ENCODE peak calls at places on chromosomes 11 and 22, in seven cellular contexts. One of them, this sample, is unnamed.
A peak's percentile ranks its signal among the peaks of the same experiment; 100 is the strongest.

GRCh38 chr11:119728651-119729580 is at the start of gene NECTIN1:
- DNase-seq in neuronal stem cell: peak; percentile 94
- DNase-seq in mesendoderm: peak; percentile 95
- DNase-seq in H9: peak; percentile 89
- DNase-seq in mesenchymal stem cell: peak; percentile 89
- DNase-seq in H1: peak; percentile 98
- DNase-seq in trophoblast cell: peak; percentile 84
- DNase-seq in this sample: peak; percentile 79

GRCh38 chr22:36252754-36253522 is at the start of gene APOL1:
- DNase-seq in neuronal stem cell: no peak
- DNase-seq in mesendoderm: no peak
- DNase-seq in H9: peak; percentile 12
- DNase-seq in mesenchymal stem cell: peak; percentile 72
- DNase-seq in H1: no peak
- DNase-seq in trophoblast cell: peak; percentile 74
- DNase-seq in this sample: peak; percentile 43

GRCh38 chr22:29214232-29214631 is 8.5 kb downstream of the EMID1 start:
- DNase-seq in neuronal stem cell: no peak
- DNase-seq in mesendoderm: no peak
- DNase-seq in H9: no peak
- DNase-seq in mesenchymal stem cell: no peak
- DNase-seq in H1: no peak
- DNase-seq in trophoblast cell: no peak
- DNase-seq in this sample: no peak

GRCh38 chr11:58905141-58905715 is 34.1 kb upstream of the GLYATL1 start:
- DNase-seq in neuronal stem cell: peak; percentile 59
- DNase-seq in mesendoderm: peak; percentile 78
- DNase-seq in H9: peak; percentile 72
- DNase-seq in mesenchymal stem cell: peak; percentile 72
- DNase-seq in H1: peak; percentile 80
- DNase-seq in trophoblast cell: no peak
- DNase-seq in this sample: peak; percentile 70

GRCh38 chr22:38735465-38736256 is 20.1 kb downstream of the SUN2 start:
- DNase-seq in neuronal stem cell: no peak
- DNase-seq in mesendoderm: no peak
- DNase-seq in H9: no peak
- DNase-seq in mesenchymal stem cell: no peak
- DNase-seq in H1: no peak
- DNase-seq in trophoblast cell: no peak
- DNase-seq in this sample: no peak

GRCh38 chr11:67997460-67997921 is 6.4 kb downstream of the UNC93B1 start:
- DNase-seq in neuronal stem cell: no peak
- DNase-seq in mesendoderm: no peak
- DNase-seq in H9: no peak
- DNase-seq in mesenchymal stem cell: no peak
- DNase-seq in H1: no peak
- DNase-seq in trophoblast cell: no peak
- DNase-seq in this sample: no peak

GRCh38 chr11:121067453-121067852 is 33.6 kb upstream of the TECTA start:
- DNase-seq in neuronal stem cell: no peak
- DNase-seq in mesendoderm: no peak
- DNase-seq in H9: no peak
- DNase-seq in mesenchymal stem cell: peak; percentile 19
- DNase-seq in H1: no peak
- DNase-seq in trophoblast cell: no peak
- DNase-seq in this sample: peak; percentile 70

GRCh38 chr11:43580735-43581369 is 99.7 kb upstream of the HSD17B12 start:
- DNase-seq in neuronal stem cell: no peak
- DNase-seq in mesendoderm: peak; percentile 49
- DNase-seq in H9: no peak
- DNase-seq in mesenchymal stem cell: no peak
- DNase-seq in H1: peak; percentile 76
- DNase-seq in trophoblast cell: no peak
- DNase-seq in this sample: peak; percentile 24

GRCh38 chr11:14894657-14895598 is 2.9 kb upstream of the CYP2R1 start:
- DNase-seq in neuronal stem cell: no peak
- DNase-seq in mesendoderm: peak; percentile 66
- DNase-seq in H9: no peak
- DNase-seq in mesenchymal stem cell: peak; percentile 60
- DNase-seq in H1: no peak
- DNase-seq in trophoblast cell: peak; percentile 31
- DNase-seq in this sample: peak; percentile 52

GRCh38 chr22:49019737-49020136 is 807.9 kb downstream of the BRD1 start:
- DNase-seq in neuronal stem cell: no peak
- DNase-seq in mesendoderm: no peak
- DNase-seq in H9: peak; percentile 8
- DNase-seq in mesenchymal stem cell: no peak
- DNase-seq in H1: peak; percentile 33
- DNase-seq in trophoblast cell: no peak
- DNase-seq in this sample: no peak

GRCh38 chr11:96196074-96196787 is 146.8 kb downstream of the MAML2 start:
- DNase-seq in neuronal stem cell: no peak
- DNase-seq in mesendoderm: no peak
- DNase-seq in H9: no peak
- DNase-seq in mesenchymal stem cell: no peak
- DNase-seq in H1: no peak
- DNase-seq in trophoblast cell: no peak
- DNase-seq in this sample: no peak

GRCh38 chr11:113043704-113044103 is 82.5 kb downstream of the NCAM1 start:
- DNase-seq in neuronal stem cell: no peak
- DNase-seq in mesendoderm: no peak
- DNase-seq in H9: no peak
- DNase-seq in mesenchymal stem cell: no peak
- DNase-seq in H1: no peak
- DNase-seq in trophoblast cell: no peak
- DNase-seq in this sample: no peak

GRCh38 chr11:96708469-96708868 is 318.7 kb downstream of the JRKL start:
- DNase-seq in neuronal stem cell: no peak
- DNase-seq in mesendoderm: no peak
- DNase-seq in H9: no peak
- DNase-seq in mesenchymal stem cell: peak; percentile 25
- DNase-seq in H1: no peak
- DNase-seq in trophoblast cell: no peak
- DNase-seq in this sample: no peak

GRCh38 chr22:23149743-23150238 is 4.5 kb downstream of the RAB36 start:
- DNase-seq in neuronal stem cell: no peak
- DNase-seq in mesendoderm: no peak
- DNase-seq in H9: peak; percentile 74
- DNase-seq in mesenchymal stem cell: no peak
- DNase-seq in H1: no peak
- DNase-seq in trophoblast cell: no peak
- DNase-seq in this sample: no peak

GRCh38 chr11:125701858-125702621 is 21.4 kb upstream of the ACRV1 start:
- DNase-seq in neuronal stem cell: no peak
- DNase-seq in mesendoderm: peak; percentile 60
- DNase-seq in H9: peak; percentile 58
- DNase-seq in mesenchymal stem cell: no peak
- DNase-seq in H1: no peak
- DNase-seq in trophoblast cell: peak; percentile 8
- DNase-seq in this sample: no peak

GRCh38 chr11:100576044-100577021 is 110.8 kb upstream of the ARHGAP42 start:
- DNase-seq in neuronal stem cell: peak; percentile 30
- DNase-seq in mesendoderm: peak; percentile 63
- DNase-seq in H9: no peak
- DNase-seq in mesenchymal stem cell: peak; percentile 72
- DNase-seq in H1: no peak
- DNase-seq in trophoblast cell: peak; percentile 69
- DNase-seq in this sample: peak; percentile 73

GRCh38 chr11:115334932-115335788 is 169.1 kb downstream of the CADM1 start:
- DNase-seq in neuronal stem cell: peak; percentile 12
- DNase-seq in mesendoderm: peak; percentile 25
- DNase-seq in H9: no peak
- DNase-seq in mesenchymal stem cell: peak; percentile 39
- DNase-seq in H1: no peak
- DNase-seq in trophoblast cell: peak; percentile 75
- DNase-seq in this sample: peak; percentile 52

GRCh38 chr11:111841370-111842053 is 29.9 kb downstream of the ALG9 start:
- DNase-seq in neuronal stem cell: peak; percentile 84
- DNase-seq in mesendoderm: peak; percentile 95
- DNase-seq in H9: peak; percentile 85
- DNase-seq in mesenchymal stem cell: peak; percentile 81
- DNase-seq in H1: peak; percentile 94
- DNase-seq in trophoblast cell: peak; percentile 97
- DNase-seq in this sample: peak; percentile 88

GRCh38 chr11:10551845-10552352 is 10.9 kb upstream of the RNF141 start:
- DNase-seq in neuronal stem cell: no peak
- DNase-seq in mesendoderm: no peak
- DNase-seq in H9: no peak
- DNase-seq in mesenchymal stem cell: no peak
- DNase-seq in H1: no peak
- DNase-seq in trophoblast cell: no peak
- DNase-seq in this sample: no peak

GRCh38 chr22:37173709-37174108 is 14.3 kb downstream of the C1QTNF6 start:
- DNase-seq in neuronal stem cell: no peak
- DNase-seq in mesendoderm: no peak
- DNase-seq in H9: no peak
- DNase-seq in mesenchymal stem cell: no peak
- DNase-seq in H1: no peak
- DNase-seq in trophoblast cell: peak; percentile 96
- DNase-seq in this sample: no peak

GRCh38 chr22:19756288-19757128 is 4.1 kb upstream of the TBX1 start:
- DNase-seq in neuronal stem cell: no peak
- DNase-seq in mesendoderm: peak; percentile 49
- DNase-seq in H9: peak; percentile 62
- DNase-seq in mesenchymal stem cell: peak; percentile 20
- DNase-seq in H1: peak; percentile 78
- DNase-seq in trophoblast cell: peak; percentile 83
- DNase-seq in this sample: no peak

GRCh38 chr11:58394195-58394594 is 12.5 kb downstream of the OR5B3 start:
- DNase-seq in neuronal stem cell: no peak
- DNase-seq in mesendoderm: peak; percentile 46
- DNase-seq in H9: no peak
- DNase-seq in mesenchymal stem cell: peak; percentile 8
- DNase-seq in H1: no peak
- DNase-seq in trophoblast cell: peak; percentile 95
- DNase-seq in this sample: peak; percentile 82

GRCh38 chr22:20761536-20761935 is 12.4 kb upstream of the SERPIND1 start:
- DNase-seq in neuronal stem cell: no peak
- DNase-seq in mesendoderm: no peak
- DNase-seq in H9: no peak
- DNase-seq in mesenchymal stem cell: no peak
- DNase-seq in H1: no peak
- DNase-seq in trophoblast cell: peak; percentile 47
- DNase-seq in this sample: peak; percentile 55

GRCh38 chr11:62792193-62792575 is 378 bp upstream of the TMEM223 start:
- DNase-seq in neuronal stem cell: no peak
- DNase-seq in mesendoderm: peak; percentile 57
- DNase-seq in H9: peak; percentile 52
- DNase-seq in mesenchymal stem cell: peak; percentile 76
- DNase-seq in H1: peak; percentile 51
- DNase-seq in trophoblast cell: no peak
- DNase-seq in this sample: peak; percentile 18

DNA sequence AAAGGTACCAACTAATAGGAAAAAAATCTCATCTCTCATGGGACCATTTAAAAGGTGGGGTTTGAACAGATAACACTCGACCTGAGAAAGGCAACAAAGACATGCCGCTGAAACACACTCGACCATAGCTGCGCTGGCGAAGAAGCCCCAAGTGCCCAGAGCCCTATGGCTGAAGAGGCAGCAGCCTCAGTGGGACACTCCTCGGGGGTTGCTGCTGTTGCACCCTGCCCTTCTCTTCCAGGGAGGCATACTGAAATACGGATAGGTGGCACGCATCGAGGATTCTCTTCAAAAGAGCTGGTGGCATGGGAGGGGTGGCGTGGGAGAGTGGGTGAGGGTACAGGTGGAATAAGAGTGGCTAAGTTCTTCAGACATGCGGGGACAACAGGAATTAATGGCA is 18.5 kb upstream of the PHLDA2 start:
- DNase-seq in neuronal stem cell: no peak
- DNase-seq in mesendoderm: no peak
- DNase-seq in H9: no peak
- DNase-seq in mesenchymal stem cell: no peak
- DNase-seq in H1: no peak
- DNase-seq in trophoblast cell: no peak
- DNase-seq in this sample: no peak
- H2BK5ac ChIP-seq in neuronal stem cell: no peak overlapping the region
- H2BK5ac ChIP-seq in mesendoderm: no peak overlapping the region
- H2BK5ac ChIP-seq in H9: no peak overlapping the region
- H2BK5ac ChIP-seq in mesenchymal stem cell: no peak overlapping the region
- H2BK5ac ChIP-seq in H1: no peak overlapping the region
- H2BK5ac ChIP-seq in trophoblast cell: no peak overlapping the region
- H2BK5ac ChIP-seq in this sample: no peak overlapping the region

DNA sequence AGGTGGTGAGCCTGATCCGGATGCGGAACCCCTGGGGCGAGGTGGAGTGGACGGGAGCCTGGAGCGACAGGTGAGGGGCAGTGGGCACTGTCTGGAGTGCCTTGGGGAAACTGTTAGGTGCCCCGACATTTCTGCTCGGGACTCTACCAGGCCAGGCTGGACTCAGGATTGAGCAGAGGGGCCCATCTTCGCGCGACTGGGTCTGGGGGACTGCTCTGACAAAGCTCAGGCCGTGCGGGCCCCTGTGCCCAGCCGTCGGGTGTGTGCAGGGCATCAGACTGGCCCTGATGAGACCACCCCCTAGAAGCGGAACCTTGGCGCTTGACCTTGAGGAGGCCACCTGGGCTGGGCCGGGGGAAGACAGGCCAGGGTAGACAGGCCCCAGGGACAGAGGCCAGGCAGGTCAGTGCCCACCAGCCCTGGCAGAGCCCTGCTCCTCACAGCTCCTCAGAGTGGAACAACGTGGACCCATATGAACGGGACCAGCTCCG is 6.3 kb downstream of the CAPN1 start:
- DNase-seq in neuronal stem cell: no peak
- DNase-seq in mesendoderm: no peak
- DNase-seq in H9: no peak
- DNase-seq in mesenchymal stem cell: no peak
- DNase-seq in H1: no peak
- DNase-seq in trophoblast cell: no peak
- DNase-seq in this sample: no peak
- H4K8ac ChIP-seq in neuronal stem cell: no peak overlapping the region
- H4K8ac ChIP-seq in mesendoderm: no peak overlapping the region
- H4K8ac ChIP-seq in H9: no peak overlapping the region
- H4K8ac ChIP-seq in mesenchymal stem cell: peak overlapping the region; percentile 10
- H4K8ac ChIP-seq in H1: no peak overlapping the region
- H4K8ac ChIP-seq in trophoblast cell: no peak overlapping the region
- H4K8ac ChIP-seq in this sample: no peak overlapping the region

DNA sequence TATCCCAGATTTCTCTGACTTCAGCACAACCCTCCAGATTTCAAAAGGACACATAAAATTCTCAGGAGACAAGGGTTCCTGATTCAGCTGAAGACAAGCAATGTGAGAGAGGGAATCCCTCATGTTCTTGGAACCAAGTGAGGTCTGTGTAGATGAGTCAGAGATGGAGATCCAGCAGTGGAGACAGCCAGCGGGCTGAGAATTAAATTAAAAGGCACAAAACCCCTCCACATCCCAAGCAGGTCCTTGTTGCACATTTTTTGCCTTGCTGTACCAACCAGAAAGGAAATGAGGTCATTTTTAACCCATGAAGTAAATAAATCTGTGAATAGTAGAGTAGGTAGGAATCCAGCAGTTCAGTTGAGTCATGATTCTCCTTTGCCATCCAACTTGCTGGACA is 9.7 kb downstream of the MTNR1B start:
- DNase-seq in neuronal stem cell: no peak
- DNase-seq in mesendoderm: no peak
- DNase-seq in H9: no peak
- DNase-seq in mesenchymal stem cell: peak; percentile 15
- DNase-seq in H1: no peak
- DNase-seq in trophoblast cell: no peak
- DNase-seq in this sample: peak; percentile 89
- H2BK5ac ChIP-seq in neuronal stem cell: no peak overlapping the region
- H2BK5ac ChIP-seq in mesendoderm: no peak overlapping the region
- H2BK5ac ChIP-seq in H9: no peak overlapping the region
- H2BK5ac ChIP-seq in mesenchymal stem cell: no peak overlapping the region
- H2BK5ac ChIP-seq in H1: no peak overlapping the region
- H2BK5ac ChIP-seq in trophoblast cell: no peak overlapping the region
- H2BK5ac ChIP-seq in this sample: peak overlapping the region; percentile 53

GRCh38 chr11:64037027-64037633 is 1.4 kb downstream of the FLRT1 start:
- DNase-seq in neuronal stem cell: no peak
- DNase-seq in mesendoderm: no peak
- DNase-seq in H9: no peak
- DNase-seq in mesenchymal stem cell: no peak
- DNase-seq in H1: no peak
- DNase-seq in trophoblast cell: no peak
- DNase-seq in this sample: no peak
- H4K8ac ChIP-seq in neuronal stem cell: no peak overlapping the region
- H4K8ac ChIP-seq in mesendoderm: no peak overlapping the region
- H4K8ac ChIP-seq in H9: no peak overlapping the region
- H4K8ac ChIP-seq in mesenchymal stem cell: no peak overlapping the region
- H4K8ac ChIP-seq in H1: peak overlapping the region; percentile 23
- H4K8ac ChIP-seq in trophoblast cell: no peak overlapping the region
- H4K8ac ChIP-seq in this sample: no peak overlapping the region

This sample was measured in IMR-90.